ENCODE peak calls at places on chromosomes 13 and 19, in four cellular contexts. U, T, E and K are unnamed samples.
A peak's percentile ranks its signal among the peaks of the same experiment; 100 is the strongest.

GRCh38 chr19:12156254-12157058 is at the start of gene ZNF625:
- DNase-seq in U (peak; percentile 86), T (peak; percentile 97), E (peak; percentile 97), K (peak; percentile 82)

GRCh38 chr19:2569596-2570465 is 93.9 kb downstream of the GADD45B start:
- DNase-seq in U (no peak), T (no peak), E (no peak), K (no peak)

GRCh38 chr13:27619711-27620376 is 485 bp downstream of the LNX2 start:
- DNase-seq in U (peak; percentile 39), T (no peak), E (no peak), K (peak; percentile 25)

GRCh38 chr19:15210323-15210774 is 9.6 kb upstream of the NOTCH3 start:
- DNase-seq in U (peak; percentile 74), T (no peak), E (no peak), K (peak; percentile 67)

GRCh38 chr13:66410314-66410713 is 819.8 kb downstream of the PCDH9 start:
- DNase-seq in U (no peak), T (no peak), E (no peak), K (no peak)

GRCh38 chr19:42277821-42278809 is 9.1 kb downstream of the CIC start:
- DNase-seq in U (peak; percentile 52), T (no peak), E (no peak), K (peak; percentile 70)

GRCh38 chr19:38647966-38648788 is 728 bp downstream of the ACTN4 start:
- DNase-seq in U (no peak), T (no peak), E (peak; percentile 29), K (no peak)

GRCh38 chr13:107743983-107744382 is 471.4 kb downstream of the LIG4 start:
- DNase-seq in U (peak; percentile 26), T (no peak), E (no peak), K (peak; percentile 43)

GRCh38 chr13:79589605-79590511 is 108.9 kb downstream of the NDFIP2 start:
- DNase-seq in U (peak; percentile 11), T (no peak), E (no peak), K (peak; percentile 10)

GRCh38 chr13:39073983-39074382 is 35.7 kb downstream of the NHLRC3 start:
- DNase-seq in U (no peak), T (no peak), E (no peak), K (no peak)

GRCh38 chr13:113895436-113895835 is 31.6 kb upstream of the GAS6 start:
- DNase-seq in U (no peak), T (no peak), E (no peak), K (peak; percentile 54)

GRCh38 chr13:34667356-34668218 is 274.5 kb upstream of the NBEA start:
- DNase-seq in U (no peak), T (no peak), E (no peak), K (no peak)

GRCh38 chr19:42121666-42122069 is 10.6 kb downstream of the POU2F2 start:
- DNase-seq in U (peak; percentile 82), T (no peak), E (no peak), K (peak; percentile 84)

GRCh38 chr13:28654276-28654675 is 4.7 kb upstream of the POMP start:
- DNase-seq in U (no peak), T (no peak), E (no peak), K (peak; percentile 80)

GRCh38 chr13:97112451-97113152 is 109.5 kb upstream of the MBNL2 start:
- DNase-seq in U (no peak), T (no peak), E (no peak), K (no peak)

GRCh38 chr19:6516659-6517291 is 14.1 kb upstream of the TNFSF9 start:
- DNase-seq in U (peak; percentile 84), T (peak; percentile 93), E (peak; percentile 96), K (peak; percentile 78)

GRCh38 chr19:3119782-3120380 is 16.0 kb upstream of the GNA15 start:
- DNase-seq in U (no peak), T (no peak), E (no peak), K (no peak)

GRCh38 chr13:83350569-83350968 is 531.7 kb downstream of the SLITRK1 start:
- DNase-seq in U (peak; percentile 7), T (no peak), E (no peak), K (peak; percentile 30)

GRCh38 chr13:110965038-110965754 is 50.3 kb upstream of the ANKRD10 start:
- DNase-seq in U (peak; percentile 59), T (peak; percentile 29), E (no peak), K (no peak)

GRCh38 chr19:56174550-56174949 is 1.3 kb upstream of the GALP start:
- DNase-seq in U (no peak), T (no peak), E (no peak), K (no peak)
- TF ChIP-seq CTCF in U (no peak), T (no peak), E (no peak), K (no peak)

GRCh38 chr13:44171151-44171550 is 202.5 kb upstream of the SERP2 start:
- DNase-seq in U (no peak), T (peak; percentile 50), E (no peak), K (no peak)

GRCh38 chr13:44169018-44169909 is 204.4 kb upstream of the SERP2 start:
- DNase-seq in U (peak; percentile 17), T (no peak), E (peak; percentile 23), K (peak; percentile 89)

GRCh38 chr13:44171861-44172260 is 201.8 kb upstream of the SERP2 start:
- DNase-seq in U (no peak), T (peak; percentile 55), E (no peak), K (no peak)

GRCh38 chr13:44172411-44172810 is 201.2 kb upstream of the SERP2 start:
- DNase-seq in U (no peak), T (peak; percentile 64), E (no peak), K (peak; percentile 5)

GRCh38 chr13:44170731-44171130 is 202.9 kb upstream of the SERP2 start:
- DNase-seq in U (no peak), T (no peak), E (no peak), K (no peak)
- TF ChIP-seq CTCF in U (no peak), T (no peak), E (no peak), K (no peak)

GRCh38 chr19:14073232-14073924 is 792 bp downstream of the MISP3 start:
- DNase-seq in U (peak; percentile 82), T (no peak), E (peak; percentile 86), K (peak; percentile 79)
- TF ChIP-seq CTCF in U (peak; percentile 5), T (peak; percentile 67), E (peak; percentile 7), K (peak; percentile 19)

DNA sequence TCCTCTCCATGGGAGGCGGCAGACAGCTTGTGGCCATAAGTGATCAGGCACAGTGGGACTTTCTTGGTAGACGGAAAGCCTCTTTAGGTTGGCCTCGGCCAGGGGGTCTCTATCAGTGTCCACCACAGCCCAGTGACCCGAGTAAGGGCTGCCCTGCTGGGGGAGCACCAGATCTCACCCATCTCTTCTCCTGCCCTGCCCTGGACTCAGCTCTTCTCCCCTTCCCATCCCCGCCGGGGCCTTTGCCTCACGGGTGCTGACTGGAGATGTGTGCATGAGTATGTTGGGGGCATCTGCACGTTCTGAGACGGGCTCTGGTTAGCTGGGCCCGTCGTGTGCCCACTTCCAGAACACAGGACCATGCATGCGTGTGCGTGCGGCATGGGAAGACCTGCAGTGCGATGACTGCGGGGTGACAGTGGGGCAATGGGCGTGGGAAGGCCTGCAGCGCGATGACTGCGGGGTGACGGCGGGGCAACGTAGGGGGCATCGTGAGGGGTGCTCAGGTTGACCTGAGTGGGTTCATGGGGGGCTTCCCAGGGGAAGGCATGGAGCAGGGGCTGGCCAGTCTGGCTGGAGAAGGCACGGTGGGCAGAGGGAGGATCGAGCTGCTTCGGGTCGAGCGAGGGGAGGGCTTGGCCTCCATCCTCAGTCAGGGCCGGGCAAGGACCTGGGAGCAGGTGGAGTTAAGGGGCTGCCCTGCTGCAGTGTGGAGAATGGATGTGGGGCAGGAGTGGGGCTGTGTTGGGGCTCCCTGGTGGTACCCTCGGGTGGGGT is 15.9 kb downstream of the EPN1 start:
- DNase-seq in U (no peak), T (no peak), E (no peak), K (no peak)
- TF ChIP-seq CTCF in U (no peak), T (no peak), E (no peak), K (no peak)

GRCh38 chr13:52832268-52832667 is 16.2 kb downstream of the PCDH8 start:
- DNase-seq in U (no peak), T (no peak), E (peak; percentile 14), K (no peak)

GRCh38 chr13:52833261-52833660 is 15.2 kb downstream of the PCDH8 start:
- DNase-seq in U (no peak), T (no peak), E (no peak), K (no peak)

GRCh38 chr13:52827839-52828238 is 20.6 kb downstream of the PCDH8 start:
- DNase-seq in U (no peak), T (peak; percentile 70), E (no peak), K (no peak)

GRCh38 chr13:52835071-52835793 is 13.2 kb downstream of the PCDH8 start:
- DNase-seq in U (no peak), T (no peak), E (peak; percentile 18), K (no peak)

GRCh38 chr13:52830946-52831345 is 17.5 kb downstream of the PCDH8 start:
- DNase-seq in U (no peak), T (no peak), E (no peak), K (no peak)
- TF ChIP-seq CTCF in U (no peak), T (no peak), E (no peak), K (no peak)

GRCh38 chr19:18470153-18470552 is 32.2 kb upstream of the ISYNA1 start:
- DNase-seq in U (no peak), T (no peak), E (peak; percentile 45), K (no peak)
- TF ChIP-seq CTCF in U (peak; percentile 52), T (peak; percentile 36), E (peak; percentile 46), K (peak; percentile 53)

GRCh38 chr13:31101511-31102170 is 60.1 kb downstream of the HSPH1 start:
- DNase-seq in U (no peak), T (no peak), E (peak; percentile 12), K (peak; percentile 35)

GRCh38 chr13:31105856-31106255 is 55.8 kb downstream of the HSPH1 start:
- DNase-seq in U (no peak), T (no peak), E (no peak), K (no peak)

GRCh38 chr13:31100721-31101120 is 61.0 kb downstream of the HSPH1 start:
- DNase-seq in U (no peak), T (no peak), E (no peak), K (no peak)

GRCh38 chr13:31107109-31107508 is 54.6 kb downstream of the HSPH1 start:
- DNase-seq in U (no peak), T (no peak), E (no peak), K (no peak)

GRCh38 chr13:31105020-31105800 is 56.5 kb downstream of the HSPH1 start:
- DNase-seq in U (peak; percentile 25), T (no peak), E (no peak), K (no peak)
- TF ChIP-seq CTCF in U (peak; percentile 7), T (no peak), E (no peak), K (peak; percentile 6)

DNA sequence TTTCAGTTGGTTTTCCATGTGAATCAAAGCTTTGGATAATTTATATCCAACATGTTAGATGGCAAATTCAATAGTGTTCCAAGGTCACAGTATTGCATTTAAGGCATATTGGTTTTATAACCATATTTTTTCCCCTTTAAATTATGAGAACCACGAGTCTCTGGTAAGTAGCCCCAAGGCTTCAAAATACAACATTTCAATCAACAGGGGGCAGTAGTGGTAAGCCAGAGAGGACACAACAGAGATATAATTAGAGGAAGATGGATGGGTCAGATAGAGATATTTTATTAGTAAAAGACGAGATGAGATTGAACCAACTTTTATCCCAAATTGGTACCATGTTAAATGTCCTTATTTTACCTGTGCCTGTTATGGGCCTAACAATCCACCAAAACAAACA is 53.1 kb downstream of the KL start:
- DNase-seq in U (no peak), T (no peak), E (no peak), K (no peak)
- TF ChIP-seq CTCF in U (peak; percentile 11), T (peak; percentile 17), E (peak; percentile 7), K (peak; percentile 21)